ENCODE peak calls at places on chromosomes 1 and 21, in ten cellular contexts. T is upper lobe of right lung, V is astrocyte, M is colonic mucosa, P is stomach, D is dorsolateral prefrontal cortex, S is H1, R is left ventricle myocardium inferior, C is fibroblast of lung, U is AG04450. Z is an unnamed sample.

GRCh38 chr1:50873458-50874187 is 86.4 kb downstream of the FAF1 start:
- DNase-seq in T (no peak), V (peak; percentile 61), M (peak; percentile 86), P (peak; percentile 70), D (peak; percentile 9), S (peak; percentile 63), R (peak; percentile 26), C (peak; percentile 72), U (peak; percentile 18), Z (peak; percentile 82)

GRCh38 chr1:89523597-89524368 is 846 bp upstream of the LRRC8B start:
- DNase-seq in T (no peak), V (peak; percentile 46), M (peak; percentile 49), P (peak; percentile 50), D (no peak), S (peak; percentile 34), R (peak; percentile 36), C (no peak), U (no peak), Z (no peak)

GRCh38 chr1:90122679-90123340 is 127.9 kb downstream of the ZNF326 start:
- DNase-seq in T (no peak), V (no peak), M (no peak), P (no peak), D (peak; percentile 3), S (no peak), R (no peak), C (no peak), U (no peak), Z (no peak)

GRCh38 chr1:154808909-154809262 is 61.2 kb downstream of the KCNN3 start:
- DNase-seq in T (no peak), V (no peak), M (no peak), P (no peak), D (no peak), S (no peak), R (peak; percentile 27), C (no peak), U (no peak), Z (no peak)

GRCh38 chr1:115430717-115431116 is 92.7 kb upstream of the NGF start:
- DNase-seq in T (no peak), V (peak; percentile 93), M (no peak), P (no peak), D (no peak), S (no peak), R (no peak), C (peak; percentile 94), U (peak; percentile 60), Z (no peak)

GRCh38 chr1:9239622-9240401 is 5.2 kb downstream of the H6PD start:
- DNase-seq in T (peak; percentile 77), V (peak; percentile 87), M (peak; percentile 53), P (peak; percentile 57), D (no peak), S (no peak), R (peak; percentile 59), C (peak; percentile 90), U (no peak), Z (peak; percentile 92)

GRCh38 chr1:217627431-217627830 is 3.5 kb downstream of the GPATCH2 start:
- DNase-seq in T (no peak), V (no peak), M (no peak), P (no peak), D (no peak), S (no peak), R (no peak), C (peak; percentile 1), U (no peak), Z (no peak)

GRCh38 chr1:6426972-6427350 is 2.4 kb downstream of the ESPN start:
- DNase-seq in T (no peak), V (no peak), M (no peak), P (no peak), D (no peak), S (no peak), R (no peak), C (no peak), U (no peak), Z (no peak)

GRCh38 chr1:42334240-42335049 is 590 bp downstream of the FOXJ3 start:
- DNase-seq in T (no peak), V (peak; percentile 27), M (peak; percentile 63), P (peak; percentile 32), D (peak; percentile 39), S (no peak), R (peak; percentile 53), C (peak; percentile 45), U (no peak), Z (no peak)

GRCh38 chr1:13965770-13966398 is 265.9 kb downstream of the PRDM2 start:
- DNase-seq in T (no peak), V (peak; percentile 39), M (peak; percentile 40), P (peak; percentile 33), D (peak; percentile 67), S (peak; percentile 33), R (peak; percentile 43), C (peak; percentile 55), U (no peak), Z (no peak)

GRCh38 chr21:43719748-43720538 is 1.0 kb downstream of the PDXK start:
- DNase-seq in T (peak; percentile 79), V (no peak), M (no peak), P (peak; percentile 39), D (no peak), S (no peak), R (no peak), C (no peak), U (no peak), Z (peak; percentile 91)

GRCh38 chr1:81414417-81415087 is 386.2 kb upstream of the ADGRL2 start:
- DNase-seq in T (peak; percentile 77), V (no peak), M (peak; percentile 89), P (peak; percentile 82), D (peak; percentile 25), S (peak; percentile 57), R (peak; percentile 77), C (no peak), U (no peak), Z (no peak)

DNA sequence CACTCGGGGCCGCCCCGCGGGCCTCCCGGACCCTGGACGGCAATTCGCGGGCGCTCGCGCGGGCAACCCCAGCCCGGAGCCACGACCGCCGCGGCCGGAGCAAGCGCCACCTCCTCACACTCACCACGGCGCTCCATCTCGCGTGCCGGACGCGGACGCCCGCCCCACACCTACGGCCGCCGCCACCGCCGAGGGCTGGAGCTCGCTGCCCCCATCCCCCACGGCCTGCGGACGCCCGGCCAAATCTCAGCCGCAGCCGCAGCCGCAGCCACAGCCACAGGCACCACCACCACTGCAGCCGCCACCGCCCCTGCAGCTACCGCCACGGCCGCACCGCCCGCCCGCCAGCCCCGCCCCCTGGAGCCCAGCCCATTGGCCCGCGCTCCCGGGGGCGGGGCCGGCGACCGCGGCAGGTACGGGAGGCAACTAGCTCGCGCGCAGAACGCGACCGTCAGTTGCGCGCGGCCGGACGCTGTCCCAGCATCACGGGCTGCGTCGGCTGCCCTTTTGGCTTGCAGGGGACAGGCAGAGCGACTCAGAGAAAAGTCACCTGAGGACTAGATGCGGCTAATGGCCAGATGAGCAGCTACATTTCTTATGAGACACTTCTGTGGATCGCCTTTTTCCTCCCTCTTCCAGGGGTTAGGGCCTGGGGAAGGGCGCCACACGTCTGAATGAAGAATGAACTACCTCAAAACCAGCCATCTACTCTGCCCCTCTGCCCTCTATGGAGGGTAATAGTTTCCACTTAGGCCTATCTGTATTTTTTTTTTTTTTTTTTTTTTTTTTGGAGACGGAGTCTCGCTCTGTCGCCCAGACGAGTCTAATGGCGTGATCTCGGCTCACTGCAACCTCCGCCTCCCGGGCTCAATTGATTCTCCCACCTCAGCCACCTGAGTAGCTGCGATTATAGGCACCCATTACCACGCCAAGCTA is at the start of gene ARHGAP29:
- DNase-seq in T (peak; percentile 93), V (peak; percentile 39), M (peak; percentile 85), P (peak; percentile 88), D (peak; percentile 55), S (no peak), R (peak; percentile 89), C (peak; percentile 70), U (no peak), Z (peak; percentile 93)
- TF ChIP-seq CTCF in T (no peak), V (no peak), M (no peak), P (no peak), D (no peak), S (peak; percentile 11), R (no peak), C (no peak), U (no peak), Z (no peak)

GRCh38 chr21:46585191-46585953 is 19.5 kb downstream of the S100B start:
- DNase-seq in T (no peak), V (no peak), M (no peak), P (no peak), D (no peak), S (no peak), R (no peak), C (no peak), U (no peak), Z (no peak)
- H3K27ac ChIP-seq in T (no peak overlapping the region), V (no peak overlapping the region), M (no peak overlapping the region), P (no peak overlapping the region), D (no peak overlapping the region), S (no peak overlapping the region), R (no peak overlapping the region), C (no peak overlapping the region), U (no peak overlapping the region), Z (no peak overlapping the region)

GRCh38 chr1:202659541-202659940 is 50.7 kb downstream of the SYT2 start:
- DNase-seq in T (no peak), V (no peak), M (no peak), P (no peak), D (no peak), S (no peak), R (no peak), C (no peak), U (no peak), Z (no peak)

GRCh38 chr1:202658251-202658650 is 52.0 kb downstream of the SYT2 start:
- DNase-seq in T (no peak), V (no peak), M (no peak), P (no peak), D (no peak), S (no peak), R (no peak), C (no peak), U (no peak), Z (no peak)

GRCh38 chr1:202661136-202661845 is 49.0 kb downstream of the SYT2 start:
- DNase-seq in T (no peak), V (no peak), M (no peak), P (no peak), D (no peak), S (no peak), R (no peak), C (no peak), U (no peak), Z (no peak)

GRCh38 chr1:202658766-202659165 is 51.5 kb downstream of the SYT2 start:
- DNase-seq in T (no peak), V (no peak), M (no peak), P (no peak), D (no peak), S (no peak), R (no peak), C (no peak), U (no peak), Z (no peak)

DNA sequence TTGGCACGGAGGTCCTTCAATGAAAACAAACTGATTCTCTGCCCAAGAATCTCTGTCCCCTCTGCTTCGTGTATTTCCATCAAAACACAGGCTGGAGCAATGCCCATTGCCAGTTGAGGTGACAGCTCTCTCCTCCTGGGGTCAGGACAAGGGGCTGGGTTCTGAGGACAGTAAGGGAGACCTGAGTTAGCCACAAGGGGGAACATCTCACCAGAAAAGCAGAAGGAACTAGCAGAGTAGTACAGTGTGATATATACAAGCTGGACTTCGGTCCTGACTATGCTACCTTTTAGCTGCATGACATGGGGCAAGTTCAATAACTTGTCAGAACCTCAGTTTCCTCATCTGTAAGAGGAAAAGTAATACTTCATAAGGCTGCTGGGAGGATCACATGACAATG is 50.3 kb downstream of the SYT2 start:
- DNase-seq in T (no peak), V (no peak), M (no peak), P (no peak), D (no peak), S (no peak), R (no peak), C (no peak), U (no peak), Z (no peak)
- TF ChIP-seq CTCF in T (no peak), V (no peak), M (no peak), P (no peak), D (no peak), S (peak; percentile 49), R (no peak), C (no peak), U (no peak), Z (no peak)

GRCh38 chr1:8004113-8004802 is 21.9 kb downstream of the ERRFI1 start:
- DNase-seq in T (no peak), V (no peak), M (no peak), P (no peak), D (peak; percentile 68), S (no peak), R (peak; percentile 27), C (peak; percentile 59), U (no peak), Z (no peak)
- H3K27ac ChIP-seq in T (peak overlapping the region; percentile 83), V (peak overlapping the region; percentile 72), M (peak overlapping the region; percentile 14), P (peak overlapping the region; percentile 81), D (peak overlapping the region; percentile 41), S (peak overlapping the region; percentile 61), R (peak overlapping the region; percentile 85), C (peak overlapping the region; percentile 96), U (peak overlapping the region; percentile 96), Z (peak overlapping the region; percentile 17)